ENCODE peak calls at places on chromosome 16, in seven cellular contexts. One of them, this sample, is unnamed.

GRCh38 chr16:68984467-68984866 is 121.0 kb upstream of the HAS3 start:
- DNase-seq in breast epithelium: no peak
- DNase-seq in stimulated activated CD8-positive, alpha-beta memory T cell treated with anti-CD3 and anti-CD28 coated beads, Interleukin-15, amount 100 ng/mL, for 4 hours: no peak
- DNase-seq in AG10803: no peak
- DNase-seq in PC-3: no peak
- DNase-seq in NCI-H460: no peak
- DNase-seq in activated CD4-positive, alpha-beta T cell treated with anti-CD3 and anti-CD28 coated beads, Interleukin-2, amount 50 U/mL, for 4 hours: no peak
- DNase-seq in this sample: no peak

GRCh38 chr16:56102159-56102798 is 89.0 kb upstream of the GNAO1 start:
- DNase-seq in breast epithelium: no peak
- DNase-seq in stimulated activated CD8-positive, alpha-beta memory T cell treated with anti-CD3 and anti-CD28 coated beads, Interleukin-15, amount 100 ng/mL, for 4 hours: no peak
- DNase-seq in AG10803: peak
- DNase-seq in PC-3: no peak
- DNase-seq in NCI-H460: no peak
- DNase-seq in activated CD4-positive, alpha-beta T cell treated with anti-CD3 and anti-CD28 coated beads, Interleukin-2, amount 50 U/mL, for 4 hours: no peak
- DNase-seq in this sample: peak

GRCh38 chr16:20001856-20002707 is 71.6 kb downstream of the GPR139 start:
- DNase-seq in breast epithelium: no peak
- DNase-seq in stimulated activated CD8-positive, alpha-beta memory T cell treated with anti-CD3 and anti-CD28 coated beads, Interleukin-15, amount 100 ng/mL, for 4 hours: no peak
- DNase-seq in AG10803: no peak
- DNase-seq in PC-3: no peak
- DNase-seq in NCI-H460: no peak
- DNase-seq in activated CD4-positive, alpha-beta T cell treated with anti-CD3 and anti-CD28 coated beads, Interleukin-2, amount 50 U/mL, for 4 hours: no peak
- DNase-seq in this sample: no peak

GRCh38 chr16:17131351-17131750 is 339.4 kb downstream of the XYLT1 start:
- DNase-seq in breast epithelium: no peak
- DNase-seq in stimulated activated CD8-positive, alpha-beta memory T cell treated with anti-CD3 and anti-CD28 coated beads, Interleukin-15, amount 100 ng/mL, for 4 hours: no peak
- DNase-seq in AG10803: no peak
- DNase-seq in PC-3: no peak
- DNase-seq in NCI-H460: no peak
- DNase-seq in activated CD4-positive, alpha-beta T cell treated with anti-CD3 and anti-CD28 coated beads, Interleukin-2, amount 50 U/mL, for 4 hours: no peak
- DNase-seq in this sample: no peak

GRCh38 chr16:78630102-78630501 is 530.6 kb downstream of the WWOX start:
- DNase-seq in breast epithelium: no peak
- DNase-seq in stimulated activated CD8-positive, alpha-beta memory T cell treated with anti-CD3 and anti-CD28 coated beads, Interleukin-15, amount 100 ng/mL, for 4 hours: no peak
- DNase-seq in AG10803: no peak
- DNase-seq in PC-3: no peak
- DNase-seq in NCI-H460: no peak
- DNase-seq in activated CD4-positive, alpha-beta T cell treated with anti-CD3 and anti-CD28 coated beads, Interleukin-2, amount 50 U/mL, for 4 hours: no peak
- DNase-seq in this sample: no peak

GRCh38 chr16:732936-733335 is 6.0 kb downstream of the HAGHL start:
- DNase-seq in breast epithelium: no peak
- DNase-seq in stimulated activated CD8-positive, alpha-beta memory T cell treated with anti-CD3 and anti-CD28 coated beads, Interleukin-15, amount 100 ng/mL, for 4 hours: no peak
- DNase-seq in AG10803: no peak
- DNase-seq in PC-3: peak
- DNase-seq in NCI-H460: no peak
- DNase-seq in activated CD4-positive, alpha-beta T cell treated with anti-CD3 and anti-CD28 coated beads, Interleukin-2, amount 50 U/mL, for 4 hours: no peak
- DNase-seq in this sample: no peak

GRCh38 chr16:31421587-31421986 is 6.6 kb downstream of the COX6A2 start:
- DNase-seq in breast epithelium: no peak
- DNase-seq in stimulated activated CD8-positive, alpha-beta memory T cell treated with anti-CD3 and anti-CD28 coated beads, Interleukin-15, amount 100 ng/mL, for 4 hours: peak
- DNase-seq in AG10803: no peak
- DNase-seq in PC-3: no peak
- DNase-seq in NCI-H460: no peak
- DNase-seq in activated CD4-positive, alpha-beta T cell treated with anti-CD3 and anti-CD28 coated beads, Interleukin-2, amount 50 U/mL, for 4 hours: no peak
- DNase-seq in this sample: no peak

GRCh38 chr16:11236855-11237254 is 19.1 kb downstream of the SOCS1 start:
- DNase-seq in breast epithelium: no peak
- DNase-seq in stimulated activated CD8-positive, alpha-beta memory T cell treated with anti-CD3 and anti-CD28 coated beads, Interleukin-15, amount 100 ng/mL, for 4 hours: no peak
- DNase-seq in AG10803: no peak
- DNase-seq in PC-3: no peak
- DNase-seq in NCI-H460: no peak
- DNase-seq in activated CD4-positive, alpha-beta T cell treated with anti-CD3 and anti-CD28 coated beads, Interleukin-2, amount 50 U/mL, for 4 hours: no peak
- DNase-seq in this sample: no peak

GRCh38 chr16:22813223-22813945 is 578 bp upstream of the HS3ST2 start:
- DNase-seq in breast epithelium: no peak
- DNase-seq in stimulated activated CD8-positive, alpha-beta memory T cell treated with anti-CD3 and anti-CD28 coated beads, Interleukin-15, amount 100 ng/mL, for 4 hours: no peak
- DNase-seq in AG10803: peak
- DNase-seq in PC-3: peak
- DNase-seq in NCI-H460: peak
- DNase-seq in activated CD4-positive, alpha-beta T cell treated with anti-CD3 and anti-CD28 coated beads, Interleukin-2, amount 50 U/mL, for 4 hours: no peak
- DNase-seq in this sample: no peak

GRCh38 chr16:75263963-75264445 is 12.6 kb upstream of the BCAR1 start:
- DNase-seq in breast epithelium: no peak
- DNase-seq in stimulated activated CD8-positive, alpha-beta memory T cell treated with anti-CD3 and anti-CD28 coated beads, Interleukin-15, amount 100 ng/mL, for 4 hours: no peak
- DNase-seq in AG10803: no peak
- DNase-seq in PC-3: peak
- DNase-seq in NCI-H460: no peak
- DNase-seq in activated CD4-positive, alpha-beta T cell treated with anti-CD3 and anti-CD28 coated beads, Interleukin-2, amount 50 U/mL, for 4 hours: no peak
- DNase-seq in this sample: no peak

This sample was measured in hippocampal formation.